ENCODE peak calls at places on chromosomes 1 and 21, in four cellular contexts. R, X, Z and G are unnamed samples.

GRCh38 chr1:28056129-28056925 is 32.1 kb downstream of the EYA3 start:
- DNase-seq in X (no peak), Z (no peak), R (no peak), G (no peak)

GRCh38 chr1:215777370-215777925 is 210.3 kb downstream of the KCTD3 start:
- DNase-seq in X (no peak), Z (no peak), R (no peak), G (no peak)

GRCh38 chr1:37477198-37477931 is 3.0 kb downstream of the ZC3H12A start:
- DNase-seq in Z (peak; percentile 66), R (peak; percentile 84), X (no peak), G (peak; percentile 82)

GRCh38 chr1:45397285-45397684 is 57.0 kb upstream of the MUTYH start:
- DNase-seq in Z (no peak), R (no peak), X (no peak), G (peak; percentile 33)

GRCh38 chr21:18222346-18222745 is 22.3 kb upstream of the CHODL start:
- DNase-seq in R (no peak), Z (no peak), X (no peak), G (no peak)

GRCh38 chr1:93029317-93029716 is 49.8 kb upstream of the MTF2 start:
- DNase-seq in R (no peak), X (no peak), Z (no peak), G (no peak)

GRCh38 chr1:31111290-31111951 is 45.9 kb upstream of the PUM1 start:
- DNase-seq in X (no peak), R (peak; percentile 68), Z (no peak), G (peak; percentile 58)

GRCh38 chr1:223233410-223234163 is 90.5 kb upstream of the TLR5 start:
- DNase-seq in Z (peak; percentile 94), X (peak; percentile 70), R (no peak), G (peak; percentile 68)

GRCh38 chr1:204711103-204711946 is 25.8 kb upstream of the LRRN2 start:
- DNase-seq in X (no peak), Z (no peak), R (no peak), G (no peak)

GRCh38 chr1:32714277-32714676 is 11.7 kb upstream of the SYNC start:
- DNase-seq in R (no peak), Z (no peak), X (no peak), G (no peak)

GRCh38 chr1:193634470-193634869 is 448.1 kb upstream of the B3GALT2 start:
- DNase-seq in Z (no peak), X (no peak), R (no peak), G (peak; percentile 27)

DNA sequence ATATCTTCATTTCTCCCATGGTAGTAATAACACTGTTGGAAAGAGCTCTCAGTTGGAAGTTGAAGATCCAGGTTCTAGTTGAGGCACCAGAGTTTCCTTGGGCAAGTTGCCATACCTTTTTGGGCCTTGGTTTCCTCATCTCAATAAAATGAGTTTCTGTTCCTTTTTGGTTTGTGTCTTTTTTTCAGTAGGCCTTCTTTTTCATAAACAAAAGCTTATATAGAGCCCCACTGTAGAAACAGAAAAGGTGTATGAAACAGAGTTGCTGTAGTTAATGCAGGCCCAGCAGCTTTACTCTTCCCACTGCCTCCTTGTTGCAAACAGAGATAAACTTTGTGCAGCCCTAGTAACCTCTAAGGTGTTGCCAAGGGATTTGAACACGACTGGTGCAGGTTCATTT is 41.7 kb downstream of the WNT4 start:
- DNase-seq in R (no peak), X (no peak), Z (no peak), G (no peak)
- H3K36me3 ChIP-seq in R (no peaks in the 10 kb centered on the region), X (peaks cover 11% of the 10 kb centered on the region), Z (peaks cover 90% of the 10 kb centered on the region), G (peaks cover 7% of the 10 kb centered on the region)

GRCh38 chr1:55839626-55840025 is 624.5 kb upstream of the USP24 start:
- DNase-seq in R (no peak), X (no peak), Z (no peak), G (no peak)
- H3K4me1 ChIP-seq in R (no peaks in the 10 kb centered on the region), X (no peaks in the 10 kb centered on the region), Z (no peaks in the 10 kb centered on the region), G (no peaks in the 10 kb centered on the region)

DNA sequence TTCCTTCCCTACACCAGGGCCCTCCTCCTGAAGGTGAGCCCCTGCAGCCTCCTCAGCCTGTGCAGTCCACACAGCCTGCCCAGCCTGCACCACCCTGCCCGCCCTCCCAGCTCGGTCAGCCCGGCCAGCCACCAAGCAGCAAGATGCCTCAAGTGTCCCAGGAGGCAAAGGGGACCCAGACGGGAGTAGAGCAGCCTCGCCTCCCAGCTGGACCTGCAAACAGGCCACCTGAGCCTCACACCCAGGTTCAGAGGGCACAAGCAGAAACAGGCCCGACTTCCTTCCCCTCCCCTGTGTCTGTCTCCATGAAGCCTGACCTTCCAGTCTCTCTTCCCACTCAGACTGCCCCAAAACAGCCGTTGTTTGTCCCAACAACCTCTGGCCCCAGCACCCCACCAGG is 38.8 kb downstream of the ZBTB17 start:
- DNase-seq in X (no peak), R (no peak), Z (no peak), G (peak; percentile 31)
- H3K36me3 ChIP-seq in X (peaks cover 37% of the 10 kb centered on the region), R (peaks cover 18% of the 10 kb centered on the region), Z (peaks cover 90% of the 10 kb centered on the region), G (peaks cover 31% of the 10 kb centered on the region)

GRCh38 chr1:161164901-161165620 is 1.2 kb upstream of the PPOX start:
- DNase-seq in X (no peak), R (no peak), Z (no peak), G (no peak)

GRCh38 chr1:161162806-161163205 is 3.4 kb upstream of the PPOX start:
- DNase-seq in R (no peak), X (no peak), Z (no peak), G (no peak)

GRCh38 chr1:161161652-161162051 is 2.4 kb downstream of the USP21 start:
- DNase-seq in R (no peak), X (no peak), Z (no peak), G (no peak)

GRCh38 chr1:161162052-161162451 is 2.8 kb downstream of the USP21 start:
- DNase-seq in Z (no peak), X (no peak), R (no peak), G (no peak)

GRCh38 chr1:161163793-161164192 is 2.4 kb upstream of the PPOX start:
- DNase-seq in X (no peak), Z (no peak), R (no peak), G (no peak)
- H3K4me1 ChIP-seq in X (peaks cover 9% of the 10 kb centered on the region), Z (peaks cover 28% of the 10 kb centered on the region), R (peaks cover 19% of the 10 kb centered on the region), G (peaks cover 3% of the 10 kb centered on the region)